ENCODE peak calls at places on chromosome 16, in ten cellular contexts. H, U, G, T, Y, R, F, A, E and O are unnamed samples.

GRCh38 chr16:80656161-80656560 is 115.4 kb downstream of the DYNLRB2 start:
- DNase-seq in H (no peak), U (no peak), G (no peak), T (no peak), Y (no peak), R (no peak), F (no peak), A (no peak), E (no peak), O (no peak)

GRCh38 chr16:82358601-82359221 is 188.7 kb upstream of the MPHOSPH6 start:
- DNase-seq in H (no peak), U (no peak), G (no peak), T (no peak), Y (no peak), R (no peak), F (no peak), A (no peak), E (no peak), O (no peak)

GRCh38 chr16:424623-425081 is 797 bp upstream of the RAB11FIP3 start:
- DNase-seq in H (peak), U (no peak), G (peak), T (no peak), Y (peak), R (no peak), F (peak), A (no peak), E (peak), O (no peak)

GRCh38 chr16:46908540-46909372 is 24.6 kb downstream of the GPT2 start:
- DNase-seq in H (peak), U (peak), G (peak), T (peak), Y (peak), R (peak), F (peak), A (no peak), E (peak), O (peak)

GRCh38 chr16:79535130-79535529 is 65.4 kb downstream of the MAF start:
- DNase-seq in H (no peak), U (no peak), G (no peak), T (no peak), Y (no peak), R (no peak), F (no peak), A (no peak), E (no peak), O (no peak)

GRCh38 chr16:27461483-27462171 is 59.7 kb downstream of the IL21R start:
- DNase-seq in H (no peak), U (no peak), G (no peak), T (no peak), Y (no peak), R (no peak), F (no peak), A (peak), E (no peak), O (no peak)

GRCh38 chr16:14309906-14310305 is 238.8 kb downstream of the MRTFB start:
- DNase-seq in H (peak), U (no peak), G (peak), T (peak), Y (no peak), R (no peak), F (no peak), A (peak), E (no peak), O (no peak)

GRCh38 chr16:88768041-88768876 is 16.8 kb downstream of the PIEZO1 start:
- DNase-seq in H (no peak), U (no peak), G (peak), T (peak), Y (no peak), R (no peak), F (peak), A (no peak), E (peak), O (no peak)

GRCh38 chr16:79595916-79596450 is 4.6 kb downstream of the MAF start:
- DNase-seq in H (no peak), U (no peak), G (no peak), T (no peak), Y (peak), R (no peak), F (no peak), A (no peak), E (no peak), O (no peak)

GRCh38 chr16:2398520-2398919 is 30.7 kb upstream of the CCNF start:
- DNase-seq in H (no peak), U (no peak), G (no peak), T (no peak), Y (no peak), R (no peak), F (no peak), A (no peak), E (no peak), O (no peak)

GRCh38 chr16:20678242-20678641 is 19.2 kb downstream of the ACSM1 start:
- DNase-seq in H (no peak), U (no peak), G (no peak), T (no peak), Y (no peak), R (no peak), F (no peak), A (no peak), E (no peak), O (no peak)

GRCh38 chr16:67926181-67926742 is 5.4 kb downstream of the CTRL start:
- DNase-seq in H (no peak), U (no peak), G (peak), T (no peak), Y (no peak), R (no peak), F (no peak), A (peak), E (no peak), O (no peak)

GRCh38 chr16:1333149-1333812 is at the start of gene BAIAP3:
- DNase-seq in H (no peak), U (peak), G (no peak), T (peak), Y (peak), R (no peak), F (no peak), A (peak), E (no peak), O (peak)

GRCh38 chr16:50369133-50369804 is 481 bp upstream of the BRD7 start:
- DNase-seq in H (no peak), U (no peak), G (no peak), T (no peak), Y (no peak), R (no peak), F (no peak), A (no peak), E (no peak), O (no peak)

GRCh38 chr16:19415461-19415860 is 2.2 kb upstream of the TMC5 start:
- DNase-seq in H (no peak), U (no peak), G (peak), T (no peak), Y (no peak), R (no peak), F (peak), A (no peak), E (no peak), O (no peak)

GRCh38 chr16:89710709-89711564 is 9.4 kb upstream of the SPATA2L start:
- DNase-seq in H (no peak), U (no peak), G (peak), T (no peak), Y (no peak), R (no peak), F (no peak), A (peak), E (no peak), O (no peak)

GRCh38 chr16:80862153-80862552 is 57.8 kb upstream of the CDYL2 start:
- DNase-seq in H (no peak), U (no peak), G (no peak), T (no peak), Y (no peak), R (no peak), F (no peak), A (no peak), E (no peak), O (no peak)

GRCh38 chr16:62041401-62041800 is 5.2 kb upstream of the CDH8 start:
- DNase-seq in H (peak), U (no peak), G (no peak), T (peak), Y (peak), R (peak), F (no peak), A (no peak), E (no peak), O (no peak)

GRCh38 chr16:65278874-65279273 is 157.0 kb upstream of the CDH11 start:
- DNase-seq in H (no peak), U (no peak), G (no peak), T (no peak), Y (no peak), R (no peak), F (no peak), A (no peak), E (no peak), O (no peak)

GRCh38 chr16:10647721-10648296 is 46.9 kb downstream of the TEKT5 start:
- DNase-seq in H (no peak), U (no peak), G (no peak), T (no peak), Y (no peak), R (no peak), F (no peak), A (no peak), E (no peak), O (no peak)

GRCh38 chr16:50314665-50315064 is 48.3 kb downstream of the ADCY7 start:
- DNase-seq in H (no peak), U (no peak), G (no peak), T (no peak), Y (peak), R (no peak), F (no peak), A (no peak), E (no peak), O (no peak)

GRCh38 chr16:81431554-81432353 is 12.9 kb upstream of the CMIP start:
- DNase-seq in H (peak), U (no peak), G (no peak), T (peak), Y (peak), R (no peak), F (no peak), A (no peak), E (no peak), O (no peak)

GRCh38 chr16:88014201-88014781 is 63.1 kb downstream of the BANP start:
- DNase-seq in H (no peak), U (peak), G (no peak), T (peak), Y (no peak), R (no peak), F (no peak), A (no peak), E (peak), O (no peak)

GRCh38 chr16:73711441-73712080 is 585.1 kb upstream of the PSMD7 start:
- DNase-seq in H (no peak), U (no peak), G (no peak), T (no peak), Y (no peak), R (no peak), F (no peak), A (no peak), E (no peak), O (no peak)

GRCh38 chr16:8998114-8998513 is 34.4 kb upstream of the USP7 start:
- DNase-seq in H (peak), U (no peak), G (no peak), T (peak), Y (no peak), R (no peak), F (no peak), A (no peak), E (no peak), O (no peak)

GRCh38 chr16:49856741-49857330 is 924 bp upstream of the ZNF423 start:
- DNase-seq in H (peak), U (peak), G (peak), T (peak), Y (peak), R (peak), F (peak), A (peak), E (peak), O (no peak)

GRCh38 chr16:85390511-85391174 is 222.5 kb upstream of the GSE1 start:
- DNase-seq in H (peak), U (no peak), G (peak), T (peak), Y (peak), R (no peak), F (peak), A (peak), E (peak), O (peak)

GRCh38 chr16:48558269-48558915 is 51.6 kb downstream of the N4BP1 start:
- DNase-seq in H (peak), U (no peak), G (no peak), T (peak), Y (no peak), R (no peak), F (no peak), A (no peak), E (no peak), O (no peak)

GRCh38 chr16:24747425-24747824 is 18.0 kb downstream of the TNRC6A start:
- DNase-seq in H (no peak), U (no peak), G (no peak), T (no peak), Y (no peak), R (no peak), F (no peak), A (no peak), E (no peak), O (no peak)

GRCh38 chr16:16861546-16861945 is 482.6 kb downstream of the NPIPA7 start:
- DNase-seq in H (peak), U (peak), G (peak), T (peak), Y (peak), R (peak), F (peak), A (no peak), E (peak), O (peak)

DNA sequence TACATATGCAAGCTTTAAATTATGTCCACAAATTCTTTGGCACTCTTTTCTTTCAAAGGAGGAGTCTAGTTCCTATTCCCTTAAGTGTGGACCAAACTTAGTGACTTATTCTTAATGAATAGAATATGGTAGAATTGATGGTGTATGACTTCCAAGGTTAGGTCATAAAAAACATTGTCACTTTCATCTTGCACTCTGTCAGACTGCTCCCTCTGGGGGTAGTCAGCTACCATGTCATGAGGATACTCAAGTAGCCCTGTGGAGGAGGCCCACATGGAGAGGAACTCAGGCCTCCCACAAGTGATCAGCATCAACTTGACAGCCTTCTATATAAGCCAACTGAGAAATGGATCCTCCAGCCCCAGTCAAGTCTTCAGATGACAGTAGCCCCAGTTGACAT is 58.0 kb upstream of the SCNN1B start:
- DNase-seq in H (no peak), U (no peak), G (no peak), T (no peak), Y (no peak), R (no peak), F (no peak), A (no peak), E (no peak), O (no peak)
- TF ChIP-seq CTCF in H (no peak), U (no peak), G (no peak), T (no peak), Y (no peak), R (no peak), F (no peak), A (no peak), E (no peak), O (no peak)

GRCh38 chr16:56269824-56270684 is 78.8 kb downstream of the GNAO1 start:
- DNase-seq in H (peak), U (no peak), G (no peak), T (peak), Y (peak), R (no peak), F (no peak), A (peak), E (no peak), O (no peak)
- TF ChIP-seq CTCF in H (peak), U (no peak), G (no peak), T (peak), Y (peak), R (no peak), F (no peak), A (no peak), E (no peak), O (no peak)

DNA sequence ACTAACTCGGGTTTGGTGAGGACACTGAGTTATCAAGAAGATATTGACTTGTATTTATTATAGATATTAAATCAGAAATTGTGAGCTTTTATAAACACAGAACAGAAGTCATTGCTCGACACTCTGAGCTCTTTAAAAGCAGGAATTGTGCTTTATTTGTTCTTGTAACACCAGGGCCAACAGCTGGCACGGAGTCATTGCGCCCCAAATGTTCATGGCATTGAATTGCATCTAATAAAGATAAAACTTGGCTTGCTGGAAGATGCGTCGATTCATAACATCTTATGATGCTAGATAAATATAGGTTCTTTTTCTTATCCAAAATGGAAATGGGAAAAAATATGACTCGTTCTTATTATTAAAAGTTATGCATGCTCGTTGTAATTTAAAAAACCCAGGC is 11.8 kb upstream of the MLYCD start:
- DNase-seq in H (peak), U (no peak), G (no peak), T (peak), Y (peak), R (no peak), F (no peak), A (no peak), E (no peak), O (no peak)
- TF ChIP-seq CTCF in H (peak), U (no peak), G (no peak), T (peak), Y (no peak), R (peak), F (no peak), A (peak), E (no peak), O (no peak)

DNA sequence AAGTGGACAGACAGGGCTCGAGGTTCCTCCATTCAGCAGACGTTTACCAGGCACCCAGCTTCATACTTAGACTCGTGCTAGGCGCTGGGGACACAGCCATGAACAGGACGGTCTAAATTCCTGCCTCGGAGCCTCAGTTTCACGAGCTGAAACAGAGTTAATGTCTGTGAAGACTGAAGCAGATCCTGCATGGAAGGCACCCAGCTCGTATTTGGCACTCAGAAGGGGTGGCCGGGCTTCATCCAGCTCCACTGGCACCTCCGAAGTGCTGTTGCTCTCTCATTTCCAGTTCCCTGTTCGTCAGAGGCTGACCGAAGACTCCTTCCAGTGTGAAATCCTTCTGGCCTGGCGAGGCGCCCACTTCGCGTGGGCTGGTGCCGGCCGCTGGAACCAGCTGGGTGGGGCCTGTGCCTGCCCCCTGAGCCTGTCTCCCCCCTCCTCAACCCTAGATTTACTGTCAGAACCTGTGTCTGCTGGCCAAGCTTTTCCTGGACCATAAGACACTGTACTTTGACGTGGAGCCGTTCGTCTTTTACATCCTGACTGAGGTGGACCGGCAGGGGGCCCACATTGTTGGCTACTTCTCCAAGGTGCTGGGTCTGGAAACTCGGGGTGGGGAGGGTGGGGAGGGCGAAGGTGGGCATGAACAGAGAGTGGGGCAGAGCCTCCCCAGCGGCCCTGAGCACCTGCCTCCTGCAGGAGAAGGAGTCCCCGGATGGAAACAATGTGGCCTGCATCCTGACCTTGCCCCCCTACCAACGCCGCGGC is 5.8 kb downstream of the PRSS8 start:
- DNase-seq in H (no peak), U (no peak), G (peak), T (no peak), Y (peak), R (no peak), F (peak), A (peak), E (peak), O (no peak)
- TF ChIP-seq CTCF in H (no peak), U (no peak), G (no peak), T (no peak), Y (no peak), R (no peak), F (no peak), A (no peak), E (no peak), O (no peak)

DNA sequence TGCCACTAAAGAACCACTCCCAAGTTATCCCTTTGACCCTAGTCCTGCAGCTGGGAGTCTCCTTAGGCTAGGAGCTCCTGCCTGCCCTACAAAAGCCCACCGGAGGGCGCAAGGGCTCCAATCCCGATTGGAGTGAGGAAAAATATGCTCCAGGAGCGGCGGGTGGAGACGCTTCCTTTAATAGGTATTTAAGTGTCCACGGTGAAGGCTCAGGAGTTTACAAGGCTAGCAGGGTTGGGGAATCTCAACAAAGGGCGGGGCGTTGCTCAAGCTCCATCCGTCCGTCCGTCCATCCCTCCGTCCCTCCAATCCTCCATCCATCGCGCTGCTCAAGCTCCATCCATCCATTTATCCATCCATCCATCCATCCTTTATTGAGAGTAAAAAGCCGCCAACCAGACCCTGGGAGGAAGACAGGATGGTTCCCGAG is 556 bp upstream of the SPNS1 start:
- DNase-seq in H (peak), U (no peak), G (peak), T (peak), Y (peak), R (peak), F (peak), A (peak), E (peak), O (no peak)
- TF ChIP-seq CTCF in H (peak), U (no peak), G (peak), T (peak), Y (peak), R (peak), F (peak), A (peak), E (no peak), O (no peak)

DNA sequence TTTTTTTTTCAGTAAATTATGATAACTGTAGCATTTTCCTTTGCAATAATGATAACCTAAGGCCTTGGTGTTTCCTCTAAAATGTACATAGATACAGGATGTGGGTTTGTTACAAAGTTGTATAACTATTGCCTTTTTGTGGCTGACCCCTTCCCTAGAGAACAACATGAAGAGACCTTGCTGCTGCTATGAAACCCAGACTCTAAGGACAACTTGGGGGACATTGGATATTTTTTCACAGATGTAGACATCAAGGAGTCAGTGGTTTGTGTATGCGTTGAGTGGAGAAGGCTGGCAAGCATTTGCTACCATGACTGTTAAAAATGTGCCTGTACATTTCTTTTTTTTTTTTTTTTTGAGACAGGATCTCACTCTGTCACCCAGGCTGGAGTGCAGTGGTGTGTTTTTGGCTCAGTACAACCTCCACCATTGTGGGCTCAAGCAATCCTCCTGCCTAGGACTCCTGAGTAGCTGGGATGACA is 12.3 kb downstream of the HMOX2 start:
- DNase-seq in H (no peak), U (no peak), G (no peak), T (peak), Y (no peak), R (no peak), F (no peak), A (no peak), E (no peak), O (no peak)
- TF ChIP-seq CTCF in H (no peak), U (no peak), G (no peak), T (no peak), Y (no peak), R (no peak), F (no peak), A (no peak), E (no peak), O (no peak)

GRCh38 chr16:71645450-71645849 is 19.5 kb downstream of the MARVELD3 start:
- DNase-seq in H (peak), U (no peak), G (peak), T (peak), Y (no peak), R (no peak), F (no peak), A (no peak), E (no peak), O (no peak)
- TF ChIP-seq CTCF in H (peak), U (no peak), G (peak), T (peak), Y (no peak), R (peak), F (no peak), A (peak), E (no peak), O (no peak)